ENCODE peak calls at places on chromosomes 13 and 19, in ten cellular contexts. One of them, this sample, is unnamed.

GRCh38 chr13:60671386-60671785 is 274.4 kb downstream of the TDRD3 start:
- DNase-seq in CD4-positive, alpha-beta T cell: no peak
- DNase-seq in cardiac muscle cell: no peak
- DNase-seq in lower lobe of right lung: no peak
- DNase-seq in right atrium auricular region: no peak
- DNase-seq in GM23248: no peak
- DNase-seq in GM23338: no peak
- DNase-seq in PC-3: no peak
- DNase-seq in uterus: no peak
- DNase-seq in PC-9: no peak
- DNase-seq in this sample: peak

GRCh38 chr19:10478476-10478875 is 24.7 kb downstream of the KEAP1 start:
- DNase-seq in CD4-positive, alpha-beta T cell: no peak
- DNase-seq in cardiac muscle cell: no peak
- DNase-seq in lower lobe of right lung: no peak
- DNase-seq in right atrium auricular region: no peak
- DNase-seq in GM23248: peak
- DNase-seq in GM23338: no peak
- DNase-seq in PC-3: no peak
- DNase-seq in uterus: no peak
- DNase-seq in PC-9: no peak
- DNase-seq in this sample: no peak

GRCh38 chr13:42539670-42540069 is 34.3 kb upstream of the TNFSF11 start:
- DNase-seq in CD4-positive, alpha-beta T cell: no peak
- DNase-seq in cardiac muscle cell: no peak
- DNase-seq in lower lobe of right lung: no peak
- DNase-seq in right atrium auricular region: no peak
- DNase-seq in GM23248: peak
- DNase-seq in GM23338: peak
- DNase-seq in PC-3: peak
- DNase-seq in uterus: no peak
- DNase-seq in PC-9: no peak
- DNase-seq in this sample: peak

GRCh38 chr19:16571689-16572331 is 405 bp downstream of the SLC35E1 start:
- DNase-seq in CD4-positive, alpha-beta T cell: peak
- DNase-seq in cardiac muscle cell: no peak
- DNase-seq in lower lobe of right lung: peak
- DNase-seq in right atrium auricular region: no peak
- DNase-seq in GM23248: peak
- DNase-seq in GM23338: peak
- DNase-seq in PC-3: peak
- DNase-seq in uterus: no peak
- DNase-seq in PC-9: no peak
- DNase-seq in this sample: no peak

GRCh38 chr19:5048727-5049553 is 80.0 kb downstream of the KDM4B start:
- DNase-seq in CD4-positive, alpha-beta T cell: no peak
- DNase-seq in cardiac muscle cell: no peak
- DNase-seq in lower lobe of right lung: no peak
- DNase-seq in right atrium auricular region: peak
- DNase-seq in GM23248: peak
- DNase-seq in GM23338: no peak
- DNase-seq in PC-3: peak
- DNase-seq in uterus: peak
- DNase-seq in PC-9: no peak
- DNase-seq in this sample: no peak

GRCh38 chr19:2550431-2551171 is 74.7 kb downstream of the GADD45B start:
- DNase-seq in CD4-positive, alpha-beta T cell: no peak
- DNase-seq in cardiac muscle cell: no peak
- DNase-seq in lower lobe of right lung: peak
- DNase-seq in right atrium auricular region: no peak
- DNase-seq in GM23248: peak
- DNase-seq in GM23338: peak
- DNase-seq in PC-3: no peak
- DNase-seq in uterus: no peak
- DNase-seq in PC-9: no peak
- DNase-seq in this sample: no peak

GRCh38 chr13:75705395-75705794 is 69.3 kb downstream of the LMO7 start:
- DNase-seq in CD4-positive, alpha-beta T cell: no peak
- DNase-seq in cardiac muscle cell: no peak
- DNase-seq in lower lobe of right lung: no peak
- DNase-seq in right atrium auricular region: no peak
- DNase-seq in GM23248: peak
- DNase-seq in GM23338: no peak
- DNase-seq in PC-3: peak
- DNase-seq in uterus: no peak
- DNase-seq in PC-9: peak
- DNase-seq in this sample: peak

GRCh38 chr19:57599761-57600383 is at the start of gene ZNF530:
- DNase-seq in CD4-positive, alpha-beta T cell: peak
- DNase-seq in cardiac muscle cell: peak
- DNase-seq in lower lobe of right lung: peak
- DNase-seq in right atrium auricular region: peak
- DNase-seq in GM23248: peak
- DNase-seq in GM23338: peak
- DNase-seq in PC-3: peak
- DNase-seq in uterus: peak
- DNase-seq in PC-9: peak
- DNase-seq in this sample: peak

GRCh38 chr13:111844682-111845081 is 222.3 kb upstream of the SOX1 start:
- DNase-seq in CD4-positive, alpha-beta T cell: no peak
- DNase-seq in cardiac muscle cell: no peak
- DNase-seq in lower lobe of right lung: no peak
- DNase-seq in right atrium auricular region: peak
- DNase-seq in GM23248: no peak
- DNase-seq in GM23338: no peak
- DNase-seq in PC-3: no peak
- DNase-seq in uterus: no peak
- DNase-seq in PC-9: no peak
- DNase-seq in this sample: no peak

GRCh38 chr13:41007359-41008118 is 11.6 kb downstream of the ELF1 start:
- DNase-seq in CD4-positive, alpha-beta T cell: no peak
- DNase-seq in cardiac muscle cell: no peak
- DNase-seq in lower lobe of right lung: no peak
- DNase-seq in right atrium auricular region: no peak
- DNase-seq in GM23248: peak
- DNase-seq in GM23338: peak
- DNase-seq in PC-3: peak
- DNase-seq in uterus: no peak
- DNase-seq in PC-9: no peak
- DNase-seq in this sample: no peak

GRCh38 chr13:49265822-49266221 is 18.1 kb downstream of the CDADC1 start:
- DNase-seq in CD4-positive, alpha-beta T cell: no peak
- DNase-seq in cardiac muscle cell: no peak
- DNase-seq in lower lobe of right lung: no peak
- DNase-seq in right atrium auricular region: no peak
- DNase-seq in GM23248: peak
- DNase-seq in GM23338: no peak
- DNase-seq in PC-3: no peak
- DNase-seq in uterus: no peak
- DNase-seq in PC-9: no peak
- DNase-seq in this sample: no peak

GRCh38 chr13:34076319-34076718 is 258.4 kb downstream of the RFC3 start:
- DNase-seq in CD4-positive, alpha-beta T cell: no peak
- DNase-seq in cardiac muscle cell: no peak
- DNase-seq in lower lobe of right lung: no peak
- DNase-seq in right atrium auricular region: no peak
- DNase-seq in GM23248: peak
- DNase-seq in GM23338: no peak
- DNase-seq in PC-3: peak
- DNase-seq in uterus: no peak
- DNase-seq in PC-9: no peak
- DNase-seq in this sample: peak

GRCh38 chr13:34078334-34078999 is 260.5 kb downstream of the RFC3 start:
- DNase-seq in CD4-positive, alpha-beta T cell: no peak
- DNase-seq in cardiac muscle cell: no peak
- DNase-seq in lower lobe of right lung: no peak
- DNase-seq in right atrium auricular region: no peak
- DNase-seq in GM23248: no peak
- DNase-seq in GM23338: peak
- DNase-seq in PC-3: no peak
- DNase-seq in uterus: no peak
- DNase-seq in PC-9: no peak
- DNase-seq in this sample: no peak

GRCh38 chr13:34076943-34077703 is 259.2 kb downstream of the RFC3 start:
- DNase-seq in CD4-positive, alpha-beta T cell: no peak
- DNase-seq in cardiac muscle cell: peak
- DNase-seq in lower lobe of right lung: no peak
- DNase-seq in right atrium auricular region: no peak
- DNase-seq in GM23248: peak
- DNase-seq in GM23338: peak
- DNase-seq in PC-3: peak
- DNase-seq in uterus: no peak
- DNase-seq in PC-9: peak
- DNase-seq in this sample: no peak
- H3K27ac ChIP-seq in CD4-positive, alpha-beta T cell: no peak
- H3K27ac ChIP-seq in cardiac muscle cell: no peak
- H3K27ac ChIP-seq in lower lobe of right lung: no peak
- H3K27ac ChIP-seq in right atrium auricular region: no peak
- H3K27ac ChIP-seq in GM23248: peak
- H3K27ac ChIP-seq in GM23338: no peak
- H3K27ac ChIP-seq in PC-3: peak
- H3K27ac ChIP-seq in uterus: no peak
- H3K27ac ChIP-seq in PC-9: no peak
- H3K27ac ChIP-seq in this sample: no peak

GRCh38 chr13:65342938-65343337 is 1887.2 kb downstream of the PCDH9 start:
- DNase-seq in CD4-positive, alpha-beta T cell: no peak
- DNase-seq in cardiac muscle cell: no peak
- DNase-seq in lower lobe of right lung: no peak
- DNase-seq in right atrium auricular region: no peak
- DNase-seq in GM23248: no peak
- DNase-seq in GM23338: no peak
- DNase-seq in PC-3: no peak
- DNase-seq in uterus: no peak
- DNase-seq in PC-9: no peak
- DNase-seq in this sample: no peak
- H3K27ac ChIP-seq in CD4-positive, alpha-beta T cell: no peak
- H3K27ac ChIP-seq in cardiac muscle cell: no peak
- H3K27ac ChIP-seq in lower lobe of right lung: no peak
- H3K27ac ChIP-seq in right atrium auricular region: no peak
- H3K27ac ChIP-seq in GM23248: no peak
- H3K27ac ChIP-seq in GM23338: no peak
- H3K27ac ChIP-seq in PC-3: no peak
- H3K27ac ChIP-seq in uterus: no peak
- H3K27ac ChIP-seq in PC-9: no peak
- H3K27ac ChIP-seq in this sample: no peak

GRCh38 chr19:46975918-46976782 is 43.5 kb upstream of the NPAS1 start:
- DNase-seq in CD4-positive, alpha-beta T cell: no peak
- DNase-seq in cardiac muscle cell: peak
- DNase-seq in lower lobe of right lung: peak
- DNase-seq in right atrium auricular region: peak
- DNase-seq in GM23248: peak
- DNase-seq in GM23338: peak
- DNase-seq in PC-3: peak
- DNase-seq in uterus: peak
- DNase-seq in PC-9: peak
- DNase-seq in this sample: peak
- H3K27ac ChIP-seq in CD4-positive, alpha-beta T cell: no peak
- H3K27ac ChIP-seq in cardiac muscle cell: peak
- H3K27ac ChIP-seq in lower lobe of right lung: peak
- H3K27ac ChIP-seq in right atrium auricular region: peak
- H3K27ac ChIP-seq in GM23248: peak
- H3K27ac ChIP-seq in GM23338: peak
- H3K27ac ChIP-seq in PC-3: peak
- H3K27ac ChIP-seq in uterus: peak
- H3K27ac ChIP-seq in PC-9: peak
- H3K27ac ChIP-seq in this sample: no peak

GRCh38 chr13:110528911-110529310 is 32.6 kb downstream of the RAB20 start:
- DNase-seq in CD4-positive, alpha-beta T cell: no peak
- DNase-seq in cardiac muscle cell: no peak
- DNase-seq in lower lobe of right lung: no peak
- DNase-seq in right atrium auricular region: no peak
- DNase-seq in GM23248: no peak
- DNase-seq in GM23338: no peak
- DNase-seq in PC-3: no peak
- DNase-seq in uterus: no peak
- DNase-seq in PC-9: no peak
- DNase-seq in this sample: no peak
- H3K27ac ChIP-seq in CD4-positive, alpha-beta T cell: no peak
- H3K27ac ChIP-seq in cardiac muscle cell: peak
- H3K27ac ChIP-seq in lower lobe of right lung: peak
- H3K27ac ChIP-seq in right atrium auricular region: peak
- H3K27ac ChIP-seq in GM23248: no peak
- H3K27ac ChIP-seq in GM23338: peak
- H3K27ac ChIP-seq in PC-3: no peak
- H3K27ac ChIP-seq in uterus: no peak
- H3K27ac ChIP-seq in PC-9: peak
- H3K27ac ChIP-seq in this sample: no peak

GRCh38 chr19:36183455-36183741 is 31.1 kb downstream of the ZNF565 start:
- DNase-seq in CD4-positive, alpha-beta T cell: no peak
- DNase-seq in cardiac muscle cell: peak
- DNase-seq in lower lobe of right lung: no peak
- DNase-seq in right atrium auricular region: no peak
- DNase-seq in GM23248: no peak
- DNase-seq in GM23338: no peak
- DNase-seq in PC-3: no peak
- DNase-seq in uterus: no peak
- DNase-seq in PC-9: no peak
- DNase-seq in this sample: no peak
- H3K27ac ChIP-seq in CD4-positive, alpha-beta T cell: no peak
- H3K27ac ChIP-seq in cardiac muscle cell: peak
- H3K27ac ChIP-seq in lower lobe of right lung: no peak
- H3K27ac ChIP-seq in right atrium auricular region: peak
- H3K27ac ChIP-seq in GM23248: no peak
- H3K27ac ChIP-seq in GM23338: peak
- H3K27ac ChIP-seq in PC-3: no peak
- H3K27ac ChIP-seq in uterus: no peak
- H3K27ac ChIP-seq in PC-9: no peak
- H3K27ac ChIP-seq in this sample: no peak

DNA sequence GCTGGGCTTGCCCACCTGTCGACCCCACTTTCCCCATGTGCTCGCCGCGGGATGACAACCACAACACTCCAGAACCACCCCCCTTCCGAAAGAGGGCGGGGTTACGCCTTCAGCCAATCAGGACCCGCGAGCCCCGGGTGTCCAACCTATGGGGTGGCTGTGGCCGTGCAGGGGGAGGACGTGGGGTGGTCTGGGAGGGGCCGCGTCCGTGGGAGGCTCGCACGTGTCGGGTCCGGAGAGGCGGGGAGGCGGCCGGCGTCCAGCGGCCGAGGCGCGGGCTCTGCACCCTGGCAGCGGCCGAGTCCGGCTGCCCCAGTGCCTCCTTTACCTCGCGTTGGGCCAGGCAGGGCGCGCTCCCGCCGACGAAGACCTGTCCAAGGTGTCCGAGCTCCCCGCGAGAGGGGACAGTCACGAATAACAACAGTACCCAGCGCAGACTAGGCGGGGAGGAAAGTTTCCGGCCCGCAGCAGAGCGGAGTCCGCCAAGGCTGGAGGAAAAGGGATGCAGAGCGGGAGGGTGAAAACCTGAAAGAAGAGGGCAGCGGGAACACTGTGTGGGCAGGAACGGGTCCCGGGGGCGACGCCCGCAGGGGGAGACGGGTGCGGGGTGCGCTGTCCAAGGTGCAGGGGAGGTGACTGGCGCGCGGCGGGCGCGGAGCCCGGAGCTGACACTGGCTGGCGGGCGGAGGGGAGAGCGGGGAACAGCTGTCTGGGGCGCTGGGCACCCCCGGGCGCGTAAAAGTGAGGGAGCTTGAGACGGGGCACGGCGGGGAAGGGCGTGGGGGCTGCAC is 896 bp downstream of the ENOX1 start:
- DNase-seq in CD4-positive, alpha-beta T cell: no peak
- DNase-seq in cardiac muscle cell: peak
- DNase-seq in lower lobe of right lung: peak
- DNase-seq in right atrium auricular region: peak
- DNase-seq in GM23248: peak
- DNase-seq in GM23338: peak
- DNase-seq in PC-3: peak
- DNase-seq in uterus: peak
- DNase-seq in PC-9: peak
- DNase-seq in this sample: no peak
- H3K27ac ChIP-seq in CD4-positive, alpha-beta T cell: no peak
- H3K27ac ChIP-seq in cardiac muscle cell: no peak
- H3K27ac ChIP-seq in lower lobe of right lung: peak
- H3K27ac ChIP-seq in right atrium auricular region: peak
- H3K27ac ChIP-seq in GM23248: no peak
- H3K27ac ChIP-seq in GM23338: no peak
- H3K27ac ChIP-seq in PC-3: no peak
- H3K27ac ChIP-seq in uterus: peak
- H3K27ac ChIP-seq in PC-9: no peak
- H3K27ac ChIP-seq in this sample: no peak